ENCODE peak calls at places on chromosomes 6 and 20, in six cellular contexts. One of them, this sample, is unnamed.

GRCh38 chr20:6058684-6059295 is 4.9 kb upstream of the LRRN4 start:
- DNase-seq in MCF 10A: no peak
- DNase-seq in AG10803: no peak
- DNase-seq in GM13977: no peak
- DNase-seq in breast epithelium: no peak
- DNase-seq in HCT116: no peak
- DNase-seq in this sample: no peak

GRCh38 chr20:416950-417800 is 9.1 kb downstream of the RBCK1 start:
- DNase-seq in MCF 10A: no peak
- DNase-seq in AG10803: no peak
- DNase-seq in GM13977: no peak
- DNase-seq in breast epithelium: no peak
- DNase-seq in HCT116: no peak
- DNase-seq in this sample: no peak

GRCh38 chr20:13170771-13171170 is 50.3 kb upstream of the ISM1 start:
- DNase-seq in MCF 10A: no peak
- DNase-seq in AG10803: no peak
- DNase-seq in GM13977: no peak
- DNase-seq in breast epithelium: no peak
- DNase-seq in HCT116: no peak
- DNase-seq in this sample: no peak

GRCh38 chr6:36933102-36933501 is 21.4 kb upstream of the PI16 start:
- DNase-seq in MCF 10A: peak
- DNase-seq in AG10803: peak
- DNase-seq in GM13977: no peak
- DNase-seq in breast epithelium: no peak
- DNase-seq in HCT116: no peak
- DNase-seq in this sample: peak

GRCh38 chr6:151493495-151494234 is at the start of gene CCDC170:
- DNase-seq in MCF 10A: no peak
- DNase-seq in AG10803: no peak
- DNase-seq in GM13977: peak
- DNase-seq in breast epithelium: peak
- DNase-seq in HCT116: no peak
- DNase-seq in this sample: no peak

GRCh38 chr20:51404297-51405060 is 138.0 kb downstream of the NFATC2 start:
- DNase-seq in MCF 10A: no peak
- DNase-seq in AG10803: no peak
- DNase-seq in GM13977: peak
- DNase-seq in breast epithelium: no peak
- DNase-seq in HCT116: no peak
- DNase-seq in this sample: no peak

GRCh38 chr20:42530855-42531674 is 658.6 kb downstream of the PTPRT start:
- DNase-seq in MCF 10A: no peak
- DNase-seq in AG10803: peak
- DNase-seq in GM13977: peak
- DNase-seq in breast epithelium: no peak
- DNase-seq in HCT116: no peak
- DNase-seq in this sample: peak

GRCh38 chr20:48904566-48905321 is 16.8 kb upstream of the ARFGEF2 start:
- DNase-seq in MCF 10A: peak
- DNase-seq in AG10803: peak
- DNase-seq in GM13977: peak
- DNase-seq in breast epithelium: no peak
- DNase-seq in HCT116: peak
- DNase-seq in this sample: peak

GRCh38 chr6:130019796-130020105 is 1.4 kb downstream of the L3MBTL3 start:
- DNase-seq in MCF 10A: no peak
- DNase-seq in AG10803: no peak
- DNase-seq in GM13977: no peak
- DNase-seq in breast epithelium: no peak
- DNase-seq in HCT116: no peak
- DNase-seq in this sample: no peak

GRCh38 chr6:119351005-119351394 is 1.4 kb upstream of the MAN1A1 start:
- DNase-seq in MCF 10A: peak
- DNase-seq in AG10803: peak
- DNase-seq in GM13977: peak
- DNase-seq in breast epithelium: no peak
- DNase-seq in HCT116: peak
- DNase-seq in this sample: peak

GRCh38 chr6:39561536-39562266 is 163.5 kb downstream of the KIF6 start:
- DNase-seq in MCF 10A: peak
- DNase-seq in AG10803: peak
- DNase-seq in GM13977: no peak
- DNase-seq in breast epithelium: no peak
- DNase-seq in HCT116: no peak
- DNase-seq in this sample: no peak

GRCh38 chr20:46430921-46431712 is 24.7 kb upstream of the ELMO2 start:
- DNase-seq in MCF 10A: no peak
- DNase-seq in AG10803: no peak
- DNase-seq in GM13977: no peak
- DNase-seq in breast epithelium: no peak
- DNase-seq in HCT116: no peak
- DNase-seq in this sample: no peak

GRCh38 chr6:148650941-148651540 is 95.8 kb upstream of the UST start:
- DNase-seq in MCF 10A: no peak
- DNase-seq in AG10803: no peak
- DNase-seq in GM13977: no peak
- DNase-seq in breast epithelium: no peak
- DNase-seq in HCT116: no peak
- DNase-seq in this sample: no peak

GRCh38 chr6:107991061-107991460 is 33.1 kb upstream of the SEC63 start:
- DNase-seq in MCF 10A: no peak
- DNase-seq in AG10803: peak
- DNase-seq in GM13977: no peak
- DNase-seq in breast epithelium: no peak
- DNase-seq in HCT116: no peak
- DNase-seq in this sample: no peak

GRCh38 chr6:38149526-38149925 is 330.0 kb downstream of the ZFAND3 start:
- DNase-seq in MCF 10A: no peak
- DNase-seq in AG10803: peak
- DNase-seq in GM13977: no peak
- DNase-seq in breast epithelium: no peak
- DNase-seq in HCT116: no peak
- DNase-seq in this sample: peak

GRCh38 chr20:8330785-8331699 is 199.0 kb downstream of the PLCB1 start:
- DNase-seq in MCF 10A: peak
- DNase-seq in AG10803: no peak
- DNase-seq in GM13977: no peak
- DNase-seq in breast epithelium: no peak
- DNase-seq in HCT116: no peak
- DNase-seq in this sample: no peak

GRCh38 chr6:106183430-106183829 is 97.3 kb downstream of the PRDM1 start:
- DNase-seq in MCF 10A: no peak
- DNase-seq in AG10803: no peak
- DNase-seq in GM13977: no peak
- DNase-seq in breast epithelium: no peak
- DNase-seq in HCT116: no peak
- DNase-seq in this sample: no peak

GRCh38 chr6:147022041-147022440 is 182.2 kb upstream of the STXBP5 start:
- DNase-seq in MCF 10A: peak
- DNase-seq in AG10803: peak
- DNase-seq in GM13977: no peak
- DNase-seq in breast epithelium: no peak
- DNase-seq in HCT116: no peak
- DNase-seq in this sample: peak

GRCh38 chr6:42507195-42507594 is 55.5 kb upstream of the TRERF1 start:
- DNase-seq in MCF 10A: no peak
- DNase-seq in AG10803: no peak
- DNase-seq in GM13977: no peak
- DNase-seq in breast epithelium: no peak
- DNase-seq in HCT116: no peak
- DNase-seq in this sample: no peak

GRCh38 chr6:146598785-146599405 is at the start of gene ADGB:
- DNase-seq in MCF 10A: no peak
- DNase-seq in AG10803: peak
- DNase-seq in GM13977: no peak
- DNase-seq in breast epithelium: no peak
- DNase-seq in HCT116: no peak
- DNase-seq in this sample: peak

GRCh38 chr6:105087571-105088211 is 92.1 kb downstream of the POPDC3 start:
- DNase-seq in MCF 10A: peak
- DNase-seq in AG10803: peak
- DNase-seq in GM13977: peak
- DNase-seq in breast epithelium: no peak
- DNase-seq in HCT116: peak
- DNase-seq in this sample: peak

GRCh38 chr6:157615411-157615763 is 207.7 kb upstream of the SNX9 start:
- DNase-seq in MCF 10A: no peak
- DNase-seq in AG10803: peak
- DNase-seq in GM13977: no peak
- DNase-seq in breast epithelium: no peak
- DNase-seq in HCT116: no peak
- DNase-seq in this sample: peak

GRCh38 chr6:157615951-157616350 is 207.1 kb upstream of the SNX9 start:
- DNase-seq in MCF 10A: no peak
- DNase-seq in AG10803: no peak
- DNase-seq in GM13977: no peak
- DNase-seq in breast epithelium: no peak
- DNase-seq in HCT116: no peak
- DNase-seq in this sample: no peak

GRCh38 chr6:157613011-157613522 is 210.0 kb upstream of the SNX9 start:
- DNase-seq in MCF 10A: peak
- DNase-seq in AG10803: peak
- DNase-seq in GM13977: no peak
- DNase-seq in breast epithelium: no peak
- DNase-seq in HCT116: peak
- DNase-seq in this sample: peak

GRCh38 chr6:157611406-157611805 is 211.6 kb upstream of the SNX9 start:
- DNase-seq in MCF 10A: no peak
- DNase-seq in AG10803: no peak
- DNase-seq in GM13977: no peak
- DNase-seq in breast epithelium: no peak
- DNase-seq in HCT116: no peak
- DNase-seq in this sample: no peak

DNA sequence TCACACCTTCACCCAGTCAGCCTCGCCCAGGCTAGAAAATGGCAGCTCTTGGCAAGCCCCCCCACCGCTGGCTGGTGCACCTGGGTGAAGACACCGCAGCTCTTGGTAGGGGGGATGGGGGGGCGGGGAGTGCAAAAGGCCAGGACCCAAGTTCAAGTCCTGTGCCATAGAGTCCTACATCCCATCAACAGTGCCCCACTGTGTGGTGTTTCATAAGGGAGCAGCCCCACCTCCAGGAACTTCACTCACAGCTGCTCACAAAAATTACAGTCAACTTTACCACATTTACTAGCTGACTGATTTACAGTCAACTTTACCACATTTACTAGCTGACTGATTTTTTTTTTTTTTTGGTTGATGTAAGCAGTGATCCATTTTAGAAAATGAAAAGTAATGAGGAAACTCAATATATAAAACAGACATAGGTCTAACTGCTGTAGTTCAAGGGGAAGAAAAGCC is 209.0 kb upstream of the SNX9 start:
- DNase-seq in MCF 10A: no peak
- DNase-seq in AG10803: peak
- DNase-seq in GM13977: no peak
- DNase-seq in breast epithelium: no peak
- DNase-seq in HCT116: no peak
- DNase-seq in this sample: peak
- TF ChIP-seq CTCF in MCF 10A: peak
- TF ChIP-seq CTCF in AG10803: no peak
- TF ChIP-seq CTCF in GM13977: peak
- TF ChIP-seq CTCF in breast epithelium: no peak
- TF ChIP-seq CTCF in HCT116: no peak
- TF ChIP-seq CTCF in this sample: no peak

DNA sequence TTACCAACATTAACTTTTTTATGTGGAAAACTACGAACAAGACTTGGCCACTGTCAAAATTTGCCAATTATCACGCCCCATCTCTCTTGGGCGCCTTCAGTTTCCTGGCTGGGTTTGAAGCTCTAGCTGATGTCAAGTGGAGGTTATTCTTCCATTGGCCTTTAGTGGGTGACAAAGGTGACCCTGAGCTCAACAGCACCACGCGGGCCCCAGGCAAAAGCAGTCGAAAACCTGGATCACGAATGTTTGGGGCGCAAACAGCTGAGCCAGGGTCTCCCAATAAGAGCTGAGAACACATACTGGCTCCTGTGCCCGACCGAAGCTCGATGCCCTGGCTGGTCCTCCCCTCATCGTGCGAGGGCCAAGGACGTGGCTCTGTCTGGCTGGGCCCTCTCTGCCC is 26.8 kb downstream of the SLC17A9 start:
- DNase-seq in MCF 10A: no peak
- DNase-seq in AG10803: no peak
- DNase-seq in GM13977: no peak
- DNase-seq in breast epithelium: no peak
- DNase-seq in HCT116: no peak
- DNase-seq in this sample: no peak
- TF ChIP-seq CTCF in MCF 10A: no peak
- TF ChIP-seq CTCF in AG10803: no peak
- TF ChIP-seq CTCF in GM13977: no peak
- TF ChIP-seq CTCF in breast epithelium: no peak
- TF ChIP-seq CTCF in HCT116: no peak
- TF ChIP-seq CTCF in this sample: no peak

GRCh38 chr20:20827992-20828597 is 115.7 kb upstream of the RALGAPA2 start:
- DNase-seq in MCF 10A: no peak
- DNase-seq in AG10803: no peak
- DNase-seq in GM13977: no peak
- DNase-seq in breast epithelium: no peak
- DNase-seq in HCT116: no peak
- DNase-seq in this sample: no peak
- TF ChIP-seq CTCF in MCF 10A: no peak
- TF ChIP-seq CTCF in AG10803: no peak
- TF ChIP-seq CTCF in GM13977: no peak
- TF ChIP-seq CTCF in breast epithelium: no peak
- TF ChIP-seq CTCF in HCT116: no peak
- TF ChIP-seq CTCF in this sample: no peak

GRCh38 chr20:2673453-2673852 is 9.4 kb upstream of the IDH3B start:
- DNase-seq in MCF 10A: no peak
- DNase-seq in AG10803: no peak
- DNase-seq in GM13977: no peak
- DNase-seq in breast epithelium: no peak
- DNase-seq in HCT116: no peak
- DNase-seq in this sample: no peak

GRCh38 chr20:2672446-2672845 is 8.4 kb upstream of the IDH3B start:
- DNase-seq in MCF 10A: no peak
- DNase-seq in AG10803: no peak
- DNase-seq in GM13977: no peak
- DNase-seq in breast epithelium: no peak
- DNase-seq in HCT116: no peak
- DNase-seq in this sample: no peak

DNA sequence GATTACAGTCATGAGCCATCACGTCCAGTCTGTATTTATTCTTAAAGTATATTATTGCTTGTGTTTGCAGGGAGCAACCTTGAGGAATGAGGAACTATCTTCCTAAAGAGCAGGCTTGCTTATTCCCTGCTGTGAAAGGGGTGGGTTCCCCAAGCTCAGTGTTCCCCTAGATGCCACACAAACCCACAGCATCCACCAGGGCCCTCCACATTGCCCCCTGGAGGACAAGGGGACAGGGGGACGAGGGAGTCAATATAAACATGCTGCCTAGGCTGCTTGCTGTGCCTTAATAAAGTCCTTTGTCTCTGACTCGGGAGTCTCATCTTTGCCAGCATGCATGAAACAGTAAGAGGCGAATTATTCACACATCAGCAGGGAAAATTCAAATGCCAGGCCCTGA is 8.0 kb upstream of the IDH3B start:
- DNase-seq in MCF 10A: no peak
- DNase-seq in AG10803: no peak
- DNase-seq in GM13977: no peak
- DNase-seq in breast epithelium: no peak
- DNase-seq in HCT116: no peak
- DNase-seq in this sample: no peak
- TF ChIP-seq CTCF in MCF 10A: no peak
- TF ChIP-seq CTCF in AG10803: no peak
- TF ChIP-seq CTCF in GM13977: peak
- TF ChIP-seq CTCF in breast epithelium: no peak
- TF ChIP-seq CTCF in HCT116: peak
- TF ChIP-seq CTCF in this sample: peak

This sample was measured in fibroblast of mammary gland.